ENCODE peak calls at places on chromosomes 4 and X, in five cellular contexts. K, J, I, Z and B are unnamed samples.

GRCh38 chr4:42487230-42487629 is 89.9 kb downstream of the SHISA3 start:
- DNase-seq in Z (no peak), I (no peak), K (no peak), J (no peak), B (no peak)

GRCh38 chr4:17490575-17491059 is 21.3 kb downstream of the QDPR start:
- DNase-seq in I (no peak), Z (no peak), K (no peak), J (no peak), B (no peak)

GRCh38 chrX:134315893-134316292 is 78.9 kb downstream of the CCDC160 start:
- DNase-seq in K (no peak), Z (no peak), J (no peak), I (no peak), B (no peak)

GRCh38 chrX:9337056-9337455 is 127.8 kb upstream of the TBL1X start:
- DNase-seq in K (peak), J (no peak), Z (no peak), I (no peak), B (peak)

GRCh38 chr4:6019316-6020263 is 1.4 kb upstream of the C4orf50 start:
- DNase-seq in Z (peak), I (peak), J (no peak), K (peak), B (peak)

GRCh38 chr4:41396214-41396613 is 139.5 kb downstream of the UCHL1 start:
- DNase-seq in K (no peak), Z (no peak), I (no peak), J (no peak), B (no peak)

GRCh38 chr4:6280365-6280996 is 10.8 kb downstream of the WFS1 start:
- DNase-seq in J (no peak), K (no peak), Z (no peak), I (no peak), B (no peak)

GRCh38 chrX:42398967-42399631 is 378.9 kb downstream of the PPP1R2C start:
- DNase-seq in Z (no peak), I (no peak), K (no peak), J (no peak), B (peak)

GRCh38 chr4:142016031-142016430 is 379.6 kb downstream of the IL15 start:
- DNase-seq in K (peak), Z (no peak), I (no peak), J (no peak), B (no peak)

GRCh38 chr4:102758241-102758871 is 2.4 kb downstream of the MANBA start:
- DNase-seq in Z (no peak), I (no peak), J (no peak), K (no peak), B (no peak)

GRCh38 chr4:135672202-135672601 is 1470.6 kb upstream of the PABPC4L start:
- DNase-seq in J (no peak), Z (no peak), I (no peak), K (no peak), B (no peak)

GRCh38 chr4:97457253-97457652 is 686.0 kb downstream of the STPG2 start:
- DNase-seq in J (no peak), I (no peak), Z (no peak), K (no peak), B (no peak)

GRCh38 chr4:89558147-89558546 is 250.5 kb upstream of the GPRIN3 start:
- DNase-seq in I (peak), K (no peak), J (peak), Z (no peak), B (peak)

GRCh38 chrX:107659768-107660167 is 31.5 kb downstream of the PRPS1 start:
- DNase-seq in Z (no peak), J (no peak), I (no peak), K (peak), B (peak)

GRCh38 chr4:188658958-188659522 is 519.8 kb downstream of the TRIML1 start:
- DNase-seq in I (peak), Z (no peak), K (no peak), J (peak), B (no peak)

GRCh38 chr4:132694775-132695174 is 454.3 kb upstream of the PCDH10 start:
- DNase-seq in Z (no peak), J (no peak), K (no peak), I (no peak), B (no peak)

GRCh38 chr4:102625232-102625930 is 124.2 kb downstream of the NFKB1 start:
- DNase-seq in J (no peak), K (peak), I (peak), Z (no peak), B (peak)

GRCh38 chr4:27775156-27775555 is 914.5 kb downstream of the STIM2 start:
- DNase-seq in Z (no peak), J (no peak), K (no peak), I (no peak), B (no peak)

GRCh38 chr4:145881585-145881984 is 57.0 kb downstream of the ZNF827 start:
- DNase-seq in K (no peak), I (no peak), Z (no peak), J (no peak), B (no peak)

GRCh38 chr4:185343726-185344581 is 51.8 kb downstream of the LRP2BP start:
- DNase-seq in K (peak), J (no peak), I (no peak), Z (no peak), B (peak)

GRCh38 chrX:69138512-69138911 is 26.7 kb downstream of the PJA1 start:
- DNase-seq in K (no peak), I (no peak), J (no peak), Z (no peak), B (peak)

GRCh38 chr4:15348236-15348635 is 79.6 kb upstream of the C1QTNF7 start:
- DNase-seq in K (peak), I (no peak), J (no peak), Z (no peak), B (no peak)

GRCh38 chrX:43317378-43317777 is 338.7 kb upstream of the MAOA start:
- DNase-seq in J (no peak), I (no peak), Z (no peak), K (no peak), B (no peak)

GRCh38 chr4:186144180-186144579 is 39.7 kb downstream of the FAM149A start:
- DNase-seq in Z (peak), I (peak), J (no peak), K (peak), B (peak)

GRCh38 chr4:149983931-149984330 is 94.3 kb upstream of the DCLK2 start:
- DNase-seq in I (no peak), Z (no peak), K (no peak), J (no peak), B (no peak)

GRCh38 chrX:30777575-30777974 is 111.5 kb downstream of the TAB3 start:
- DNase-seq in Z (no peak), J (no peak), K (no peak), I (no peak), B (no peak)

GRCh38 chr4:5220028-5220427 is 168.7 kb downstream of the STK32B start:
- DNase-seq in I (no peak), Z (peak), J (no peak), K (peak), B (peak)

GRCh38 chrX:130155564-130155963 is 10.1 kb downstream of the AIFM1 start:
- DNase-seq in K (no peak), I (no peak), Z (no peak), J (no peak), B (no peak)

GRCh38 chrX:142076633-142077032 is 128.5 kb downstream of the MAGEC2 start:
- DNase-seq in J (no peak), I (no peak), Z (no peak), K (no peak), B (no peak)

GRCh38 chr4:6137027-6137746 is 63.2 kb downstream of the JAKMIP1 start:
- DNase-seq in Z (no peak), J (no peak), K (no peak), I (no peak), B (no peak)

GRCh38 chrX:17415242-17415815 is 40.3 kb downstream of the NHS start:
- DNase-seq in K (no peak), Z (no peak), J (no peak), I (no peak), B (no peak)

GRCh38 chr4:101153653-101154052 is 193.7 kb downstream of the PPP3CA start:
- DNase-seq in Z (no peak), J (no peak), I (no peak), K (no peak), B (no peak)

GRCh38 chrX:6550999-6551398 is 16.1 kb upstream of the VCX3A start:
- DNase-seq in J (no peak), I (no peak), Z (no peak), K (no peak), B (no peak)

GRCh38 chrX:12791253-12792228 is at the start of gene PRPS2:
- DNase-seq in J (no peak), I (peak), K (peak), Z (peak), B (peak)

GRCh38 chrX:35841872-35842271 is 43.7 kb downstream of the MAGEB16 start:
- DNase-seq in I (no peak), Z (no peak), K (no peak), J (no peak), B (peak)

GRCh38 chr4:184028571-184028996 is 123.5 kb downstream of the STOX2 start:
- DNase-seq in I (no peak), Z (no peak), K (no peak), J (no peak), B (no peak)

DNA sequence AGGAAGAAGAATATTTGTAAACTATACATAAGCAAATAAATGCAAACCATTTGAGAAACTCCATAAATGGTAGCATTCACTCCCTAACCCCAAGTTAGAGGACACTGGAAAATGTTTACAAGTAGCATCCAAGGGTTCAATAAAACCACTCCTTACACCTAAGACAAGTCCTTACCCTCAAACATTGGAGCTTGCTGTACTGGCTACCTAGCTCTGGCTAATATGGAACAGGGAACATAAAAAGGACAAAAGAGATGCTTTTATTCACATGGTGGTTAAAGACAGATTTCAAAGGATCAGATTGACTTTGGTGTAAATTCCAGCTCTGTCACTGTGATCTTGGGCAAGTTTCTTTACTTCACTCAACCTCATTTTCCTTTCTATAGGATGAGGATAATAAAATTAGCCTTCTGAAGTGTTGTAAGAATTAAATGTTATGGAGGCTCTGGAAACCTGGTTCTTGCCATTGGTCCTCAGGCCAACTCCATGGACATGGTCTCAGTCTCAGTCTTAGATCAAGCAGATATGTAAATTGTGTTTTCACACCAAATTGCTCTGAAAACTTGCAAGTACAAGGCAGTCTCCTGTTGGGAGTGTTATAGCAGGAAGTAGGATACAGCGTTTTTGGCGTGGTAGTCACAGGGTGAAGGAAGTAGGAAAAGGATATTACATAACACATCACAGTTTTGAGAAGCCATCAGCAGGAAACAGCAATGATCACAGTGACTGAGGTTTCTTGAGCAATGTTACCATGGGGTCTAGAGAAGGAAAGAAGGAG is 3.3 kb downstream of the CXCL1 start:
- DNase-seq in K (no peak), Z (no peak), I (no peak), J (no peak), B (peak)
- H3K9ac ChIP-seq in K (no peak), Z (no peak), I (no peak), J (no peak), B (no peak)

GRCh38 chr4:168633071-168633470 is 136.2 kb downstream of the PALLD start:
- DNase-seq in I (no peak), K (no peak), Z (no peak), J (no peak), B (peak)
- H4K91ac ChIP-seq in I (no peak), K (peak), Z (no peak), J (no peak), B (no peak)

GRCh38 chr4:113973349-113973748 is 6.1 kb downstream of the ARSJ start:
- DNase-seq in I (no peak), J (no peak), Z (no peak), K (no peak), B (no peak)
- H3K9ac ChIP-seq in I (no peak), J (no peak), Z (no peak), K (no peak), B (no peak)

GRCh38 chr4:45030059-45030458 is 303.7 kb upstream of the GNPDA2 start:
- DNase-seq in K (no peak), I (peak), Z (no peak), J (no peak), B (no peak)
- H4K91ac ChIP-seq in K (no peak), I (no peak), Z (no peak), J (no peak), B (no peak)

DNA sequence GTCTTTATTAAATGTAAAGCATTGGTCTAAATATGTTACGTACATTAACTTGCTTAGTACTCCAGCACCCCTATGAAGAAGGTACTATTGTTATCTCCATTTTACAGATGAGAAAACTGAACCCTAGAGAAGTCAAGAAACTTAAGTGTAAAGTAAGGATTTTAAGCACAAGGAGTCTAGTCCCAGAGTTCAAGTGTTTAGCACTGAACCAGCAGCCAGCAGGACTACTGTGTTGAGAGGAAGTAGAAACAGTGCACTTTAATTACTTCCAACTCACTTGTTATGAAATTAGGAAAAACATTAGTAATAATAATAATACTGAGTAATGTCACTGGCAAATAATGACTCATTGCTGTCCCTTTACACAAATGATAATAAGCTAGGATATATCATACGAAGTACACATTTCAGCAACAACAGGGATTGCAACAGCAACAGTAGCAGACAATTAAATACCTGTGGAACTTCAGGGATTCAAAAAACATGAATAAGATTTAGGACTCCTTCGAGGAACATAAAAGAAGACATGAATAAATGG is 548.1 kb upstream of the HS3ST1 start:
- DNase-seq in J (no peak), Z (no peak), I (no peak), K (no peak), B (no peak)
- H3K9ac ChIP-seq in J (no peak), Z (no peak), I (no peak), K (no peak), B (no peak)